ENCODE peak calls at places on chromosomes 16 and 17, in four cellular contexts. L, G, A and I are unnamed samples.

GRCh38 chr16:46808997-46809396 is 22.0 kb downstream of the C16orf87 start:
- DNase-seq in L (no peak), G (no peak), A (no peak), I (no peak)

GRCh38 chr17:64747938-64748540 is 85.9 kb upstream of the SMURF2 start:
- DNase-seq in L (no peak), G (no peak), A (no peak), I (no peak)

GRCh38 chr16:56354016-56354415 is 71.3 kb downstream of the AMFR start:
- DNase-seq in L (no peak), G (no peak), A (no peak), I (no peak)

GRCh38 chr17:42310281-42311156 is 22.2 kb downstream of the STAT5A start:
- DNase-seq in L (no peak), G (no peak), A (no peak), I (no peak)

GRCh38 chr16:27127293-27127692 is 60.6 kb downstream of the C16orf82 start:
- DNase-seq in L (no peak), G (no peak), A (no peak), I (no peak)

GRCh38 chr17:79506150-79506870 is 104.5 kb downstream of the RBFOX3 start:
- DNase-seq in L (no peak), G (no peak), A (no peak), I (no peak)

GRCh38 chr17:74937064-74938051 is 1.7 kb downstream of the OTOP3 start:
- DNase-seq in L (no peak), G (no peak), A (no peak), I (no peak)

GRCh38 chr17:10792156-10792555 is 11.7 kb downstream of the TMEM238L start:
- DNase-seq in L (no peak), G (no peak), A (no peak), I (no peak)

GRCh38 chr16:67006930-67007658 is 18.7 kb downstream of the CES4A start:
- DNase-seq in L (no peak), G (no peak), A (no peak), I (no peak)

GRCh38 chr17:67148352-67148751 is 96.6 kb downstream of the HELZ start:
- DNase-seq in L (no peak), G (no peak), A (no peak), I (no peak)

GRCh38 chr17:29563816-29564215 is 3.0 kb downstream of the ABHD15 start:
- DNase-seq in L (no peak), G (no peak), A (no peak), I (no peak)

GRCh38 chr17:72362466-72363335 is 241.9 kb downstream of the SOX9 start:
- DNase-seq in L (no peak), G (no peak), A (no peak), I (no peak)

GRCh38 chr16:1152123-1152638 is 725 bp upstream of the CACNA1H start:
- DNase-seq in L (no peak), G (no peak), A (no peak), I (no peak)

GRCh38 chr17:45667591-45668171 is 116.4 kb upstream of the CRHR1 start:
- DNase-seq in L (no peak), G (no peak), A (no peak), I (no peak)

GRCh38 chr16:56891685-56892084 is 26.7 kb downstream of the SLC12A3 start:
- DNase-seq in L (no peak), G (no peak), A (no peak), I (no peak)

GRCh38 chr16:83095926-83096692 is 469.3 kb downstream of the CDH13 start:
- DNase-seq in L (no peak), G (no peak), A (no peak), I (no peak)

GRCh38 chr17:21124096-21124495 is 2.7 kb upstream of the DHRS7B start:
- DNase-seq in L (no peak), G (no peak), A (no peak), I (no peak)

GRCh38 chr17:68512967-68513474 is 791 bp downstream of the PRKAR1A start:
- DNase-seq in L (peak; percentile 17), G (no peak), A (no peak), I (no peak)

GRCh38 chr17:78230996-78231931 is at the start of gene TMEM235:
- DNase-seq in L (no peak), G (no peak), A (no peak), I (no peak)

GRCh38 chr17:39069114-39069756 is 82.2 kb downstream of the PLXDC1 start:
- DNase-seq in L (peak; percentile 15), G (no peak), A (no peak), I (peak; percentile 15)

GRCh38 chr17:27793168-27793905 is 7.0 kb downstream of the NOS2 start:
- DNase-seq in L (no peak), G (no peak), A (no peak), I (no peak)

GRCh38 chr17:34579017-34579946 is at the start of gene TMEM132E:
- DNase-seq in L (peak; percentile 38), G (no peak), A (no peak), I (peak; percentile 46)

GRCh38 chr17:15431201-15431600 is 36.2 kb downstream of the CDRT4 start:
- DNase-seq in L (no peak), G (no peak), A (no peak), I (no peak)

GRCh38 chr16:14302031-14302398 is 230.9 kb downstream of the MRTFB start:
- DNase-seq in L (peak; percentile 74), G (no peak), A (no peak), I (no peak)

GRCh38 chr16:54203851-54204505 is 82.6 kb downstream of the IRX3 start:
- DNase-seq in L (no peak), G (no peak), A (no peak), I (no peak)

GRCh38 chr17:74274703-74275340 is 788 bp downstream of the DNAI2 start:
- DNase-seq in L (no peak), G (no peak), A (no peak), I (no peak)

GRCh38 chr16:87570938-87571867 is 31.1 kb upstream of the JPH3 start:
- DNase-seq in L (peak; percentile 61), G (peak; percentile 42), A (no peak), I (peak; percentile 52)

GRCh38 chr17:73013816-73014663 is 78.4 kb downstream of the SLC39A11 start:
- DNase-seq in L (no peak), G (peak; percentile 73), A (no peak), I (no peak)

GRCh38 chr17:8803531-8804416 is 4.6 kb upstream of the MFSD6L start:
- DNase-seq in L (no peak), G (no peak), A (peak; percentile 84), I (no peak)
- TF ChIP-seq POLR2A in L (no peak), G (no peak), A (no peak), I (no peak)

DNA sequence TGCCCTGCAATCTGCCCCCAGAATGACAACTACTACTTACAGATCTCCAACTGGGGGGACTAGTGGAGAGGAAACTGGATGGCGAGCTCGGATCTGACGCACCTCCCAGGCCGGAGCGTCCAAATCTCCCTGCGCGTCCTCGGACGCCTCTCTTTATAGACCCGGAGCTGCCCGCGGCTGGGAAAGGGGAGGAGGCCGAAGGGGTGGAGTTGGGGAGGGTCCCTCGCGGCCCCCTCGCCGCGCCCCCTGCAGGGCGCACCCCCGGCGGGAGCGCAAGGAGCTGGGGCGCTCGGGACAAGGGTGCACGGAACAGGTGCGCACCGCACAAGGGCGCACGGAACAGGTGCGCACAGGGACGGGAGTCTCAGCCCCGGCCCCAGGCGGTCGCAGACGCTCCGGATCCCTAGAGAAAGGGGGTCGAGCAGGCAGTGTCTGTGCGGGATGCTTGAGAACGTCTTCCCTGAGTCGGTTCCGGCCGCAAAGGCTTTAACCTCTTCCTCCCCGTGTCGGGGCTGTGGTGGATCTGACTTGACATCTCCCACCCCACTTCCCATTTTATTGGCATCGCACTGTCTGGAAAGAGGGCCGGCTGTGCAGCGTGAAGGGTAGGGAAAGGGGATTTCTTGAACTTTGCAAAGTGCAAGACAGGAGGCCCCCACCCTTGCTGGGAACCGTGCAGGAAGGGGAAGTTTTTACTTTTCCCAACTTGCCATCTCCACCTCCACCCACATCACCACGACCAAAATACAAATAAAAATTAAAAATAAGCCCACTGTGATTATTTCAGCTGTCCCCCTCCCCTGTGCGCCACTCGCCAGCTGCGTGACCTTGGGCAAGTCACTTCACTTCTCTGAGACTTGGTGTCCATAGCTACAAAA is at the start of gene MYH11:
- DNase-seq in L (no peak), G (no peak), A (no peak), I (no peak)
- TF ChIP-seq CTCF in L (no peak), G (peak; percentile 2), A (peak; percentile 48), I (peak; percentile 31)

GRCh38 chr17:81608605-81609004 is 28.3 kb downstream of the NPLOC4 start:
- DNase-seq in L (no peak), G (no peak), A (no peak), I (no peak)
- H3K27ac ChIP-seq in L (no peak overlapping the region), G (no peak overlapping the region), A (no peak overlapping the region), I (no peak overlapping the region)

DNA sequence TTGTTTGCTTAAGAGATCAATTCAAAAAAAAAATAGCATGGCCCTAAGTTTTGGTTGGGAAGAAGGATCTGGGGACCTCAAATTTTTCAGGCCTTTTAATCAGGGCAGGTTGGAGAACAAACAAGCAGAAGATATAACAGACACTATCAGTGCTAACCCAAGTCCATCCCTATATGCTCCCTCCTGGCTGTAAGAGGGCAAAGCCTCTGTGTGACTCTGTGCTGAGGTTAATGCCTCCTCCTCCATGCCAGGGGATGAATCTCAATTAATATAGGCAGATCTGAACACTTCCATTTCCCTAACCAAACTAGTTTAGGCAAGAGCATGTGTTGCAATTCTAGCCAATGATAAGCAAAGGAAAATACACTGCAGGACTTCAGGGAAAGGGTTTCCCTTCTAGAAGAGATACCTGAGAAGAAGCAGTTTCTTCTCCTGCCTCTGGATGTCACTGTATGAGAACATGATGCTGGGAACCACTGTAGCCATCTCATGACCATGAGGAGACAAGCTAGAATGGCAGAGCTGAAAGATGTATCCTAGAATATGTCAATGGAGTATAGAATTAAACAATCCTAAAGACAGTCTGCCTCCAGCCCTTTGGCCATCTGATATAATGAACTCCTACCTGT is 76.0 kb downstream of the CHD9NB start:
- DNase-seq in L (no peak), G (peak; percentile 7), A (no peak), I (no peak)
- TF ChIP-seq POLR2A in L (no peak), G (no peak), A (no peak), I (no peak)

GRCh38 chr16:84647830-84648594 is at the start of gene KLHL36:
- DNase-seq in L (peak; percentile 52), G (no peak), A (no peak), I (peak; percentile 49)
- TF ChIP-seq CTCF in L (no peak), G (no peak), A (no peak), I (peak; percentile 7)